ENCODE peak calls at places on chromosomes 3 and 15, in ten cellular contexts. C is colonic mucosa, V is body of pancreas, M is pancreas, I is ovary, R is Peyer's patch, N is HepG2, A is left ventricle myocardium inferior, B is stomach, J is lower leg skin. T is an unnamed sample.

GRCh38 chr3:71395470-71395869 is 188.1 kb downstream of the FOXP1 start:
- DNase-seq in M (no peak), J (no peak), V (no peak), R (no peak), N (no peak), B (no peak), C (no peak), A (no peak), I (no peak), T (no peak)

GRCh38 chr3:149955449-149955848 is 15.2 kb downstream of the PFN2 start:
- DNase-seq in C (no peak), B (no peak), M (no peak), R (no peak), N (no peak), V (no peak), A (no peak), I (no peak), J (no peak), T (peak)

GRCh38 chr15:45790325-45790943 is 155.6 kb downstream of the SQOR start:
- DNase-seq in J (no peak), V (peak), R (no peak), I (no peak), A (peak), M (peak), N (peak), B (peak), C (peak), T (peak)

GRCh38 chr3:133851266-133851906 is 44.3 kb downstream of the RAB6B start:
- DNase-seq in V (no peak), A (no peak), C (no peak), B (no peak), J (no peak), I (no peak), M (no peak), N (no peak), R (no peak), T (no peak)

GRCh38 chr3:43503067-43503728 is 118.6 kb downstream of the ANO10 start:
- DNase-seq in A (no peak), C (no peak), J (no peak), V (no peak), I (no peak), R (no peak), M (no peak), N (peak), B (no peak), T (peak)

GRCh38 chr15:69976366-69976994 is 121.2 kb downstream of the TLE3 start:
- DNase-seq in B (no peak), V (peak), R (no peak), J (no peak), A (no peak), M (peak), N (peak), C (peak), I (no peak), T (peak)

GRCh38 chr3:146326875-146327543 is 76.1 kb upstream of the PLSCR4 start:
- DNase-seq in R (peak), A (no peak), M (peak), N (peak), B (peak), C (peak), V (peak), J (no peak), I (peak), T (peak)

GRCh38 chr15:60471314-60471713 is 7.6 kb downstream of the ICE2 start:
- DNase-seq in M (no peak), J (no peak), R (no peak), V (no peak), C (no peak), N (no peak), A (no peak), I (no peak), B (no peak), T (no peak)

GRCh38 chr3:127159547-127159946 is 33.4 kb upstream of the PRR23E start:
- DNase-seq in J (no peak), A (no peak), R (no peak), V (no peak), N (no peak), B (no peak), M (no peak), C (no peak), I (peak), T (no peak)

GRCh38 chr3:132180337-132180791 is 136.8 kb upstream of the ACP3 start:
- DNase-seq in V (no peak), I (no peak), A (no peak), R (no peak), C (no peak), N (peak), M (no peak), J (no peak), B (no peak), T (peak)

GRCh38 chr3:68771683-68772082 is 160.7 kb downstream of the TAFA4 start:
- DNase-seq in M (no peak), I (no peak), B (no peak), A (no peak), V (no peak), C (no peak), R (no peak), J (no peak), N (no peak), T (no peak)

GRCh38 chr15:63354771-63355650 is 26.6 kb downstream of the CA12 start:
- DNase-seq in R (peak), I (no peak), M (no peak), B (no peak), A (no peak), V (no peak), N (no peak), C (peak), J (no peak), T (no peak)

GRCh38 chr3:128408693-128409620 is 57.7 kb downstream of the DNAJB8 start:
- DNase-seq in M (peak), B (no peak), R (no peak), I (peak), N (no peak), A (peak), C (no peak), V (peak), J (no peak), T (no peak)

GRCh38 chr3:160023476-160023875 is 34.8 kb downstream of the IL12A start:
- DNase-seq in N (no peak), J (no peak), M (no peak), V (no peak), I (no peak), R (no peak), C (no peak), A (no peak), B (no peak), T (no peak)

GRCh38 chr3:52313774-52314188 is 2.3 kb upstream of the DNAH1 start:
- DNase-seq in B (no peak), A (no peak), V (peak), N (no peak), J (no peak), R (peak), I (no peak), C (no peak), M (no peak), T (peak)
- H3K4me3 ChIP-seq in B (no peak), A (no peak), V (no peak), N (no peak), J (no peak), R (no peak), I (no peak), C (no peak), M (no peak), T (no peak)

GRCh38 chr15:29568840-29569532 is 253.3 kb downstream of the TJP1 start:
- DNase-seq in N (peak), A (no peak), M (peak), I (no peak), R (peak), V (peak), B (no peak), C (peak), J (no peak), T (no peak)

GRCh38 chr15:29570931-29571727 is 251.1 kb downstream of the TJP1 start:
- DNase-seq in V (peak), J (no peak), N (no peak), A (no peak), I (peak), C (peak), M (peak), B (no peak), R (no peak), T (peak)

GRCh38 chr15:29569533-29570092 is 252.7 kb downstream of the TJP1 start:
- DNase-seq in J (no peak), C (no peak), R (no peak), N (no peak), M (peak), V (no peak), A (no peak), B (no peak), I (no peak), T (no peak)

GRCh38 chr15:29571728-29572454 is 250.4 kb downstream of the TJP1 start:
- DNase-seq in B (no peak), C (peak), N (no peak), J (no peak), R (no peak), A (no peak), M (peak), I (no peak), V (no peak), T (peak)

GRCh38 chr15:29570121-29570930 is 251.9 kb downstream of the TJP1 start:
- DNase-seq in I (no peak), A (no peak), J (no peak), V (peak), B (no peak), R (no peak), M (peak), N (no peak), C (peak), T (peak)
- TF ChIP-seq CTCF in I (no peak), A (no peak), J (no peak), V (no peak), B (no peak), R (no peak), M (no peak), N (no peak), C (no peak), T (no peak)

GRCh38 chr15:74784426-74784825 is 2.5 kb downstream of the CSK start:
- DNase-seq in V (no peak), J (no peak), R (peak), C (peak), I (no peak), M (no peak), B (no peak), A (no peak), N (no peak), T (no peak)
- H3K4me3 ChIP-seq in V (no peak), J (no peak), R (peak), C (peak), I (no peak), M (peak), B (peak), A (peak), N (no peak), T (no peak)

DNA sequence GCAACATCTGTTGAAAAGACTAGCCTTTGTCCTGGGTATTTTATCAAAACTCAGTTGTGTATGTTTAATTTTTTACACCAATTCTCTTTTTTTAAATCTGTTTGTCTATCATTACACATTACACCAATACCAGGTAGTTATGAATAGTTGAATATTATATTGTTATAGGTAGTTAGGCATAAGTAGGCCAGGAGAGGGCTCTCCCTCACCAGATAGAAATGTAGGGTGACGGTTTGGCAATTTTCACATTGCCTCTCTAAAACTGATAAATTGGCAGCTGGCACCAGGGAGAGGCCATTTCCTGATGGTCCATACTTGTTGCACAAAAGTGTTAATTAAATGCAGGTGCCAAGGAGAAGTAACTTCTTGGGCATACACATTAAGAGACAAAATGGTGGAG is 483.1 kb upstream of the EPHA6 start:
- DNase-seq in N (no peak), R (no peak), C (no peak), B (no peak), M (no peak), A (no peak), J (no peak), I (no peak), V (no peak), T (no peak)
- TF ChIP-seq CTCF in N (peak), R (no peak), C (no peak), B (no peak), M (no peak), A (no peak), J (no peak), I (no peak), V (no peak), T (no peak)

GRCh38 chr15:74844319-74845207 is 1.6 kb upstream of the ULK3 start:
- DNase-seq in I (peak), C (no peak), N (no peak), R (no peak), A (no peak), J (no peak), M (no peak), B (no peak), V (no peak), T (no peak)
- H3K4me3 ChIP-seq in I (no peak), C (no peak), N (no peak), R (no peak), A (no peak), J (no peak), M (no peak), B (no peak), V (no peak), T (no peak)

GRCh38 chr15:38507570-38507969 is 53.6 kb downstream of the FAM98B start:
- DNase-seq in A (no peak), J (no peak), C (no peak), N (no peak), B (no peak), I (no peak), V (no peak), M (no peak), R (no peak), T (no peak)

GRCh38 chr15:38508647-38509046 is 54.7 kb downstream of the FAM98B start:
- DNase-seq in I (no peak), C (no peak), A (no peak), V (no peak), M (no peak), B (no peak), N (no peak), R (no peak), J (no peak), T (no peak)

GRCh38 chr15:38509152-38509551 is 55.2 kb downstream of the FAM98B start:
- DNase-seq in N (no peak), C (no peak), J (no peak), V (no peak), R (no peak), A (no peak), I (no peak), B (no peak), M (no peak), T (no peak)

GRCh38 chr15:38504680-38505467 is 50.9 kb downstream of the FAM98B start:
- DNase-seq in N (no peak), R (no peak), A (no peak), I (no peak), M (no peak), C (no peak), B (no peak), J (no peak), V (no peak), T (no peak)

DNA sequence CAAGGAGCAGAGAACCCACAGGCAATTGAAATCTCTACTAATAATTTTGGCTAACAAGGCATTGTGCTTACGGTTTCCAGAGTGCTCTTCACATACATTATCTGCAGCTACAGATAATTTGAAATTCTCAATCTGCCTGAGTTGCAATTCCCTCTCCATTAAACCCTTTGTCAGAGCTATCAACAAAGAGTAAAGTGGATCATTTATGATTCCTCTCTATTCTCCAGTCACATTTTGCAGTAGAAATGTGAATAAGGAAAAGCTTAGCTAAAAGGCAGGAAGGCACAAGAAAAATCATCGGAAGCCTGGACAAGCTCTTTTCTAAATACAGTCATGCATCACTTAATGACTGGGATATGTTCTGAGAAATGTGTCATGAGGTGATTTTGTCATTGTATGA is 49.6 kb downstream of the FAM98B start:
- DNase-seq in C (no peak), J (no peak), A (no peak), B (no peak), R (no peak), M (no peak), V (no peak), N (no peak), I (no peak), T (no peak)
- TF ChIP-seq CTCF in C (no peak), J (no peak), A (no peak), B (no peak), R (no peak), M (no peak), V (no peak), N (no peak), I (no peak), T (no peak)

T was measured in fibroblast of the aortic adventitia.